ENCODE peak calls at places on chromosomes 12 and 14, in four cellular contexts. S is thoracic aorta, F is fibroblast of villous mesenchyme, X is colonic mucosa. N is an unnamed sample.

GRCh38 chr12:117367006-117367638 is 5.7 kb upstream of the NOS1 start:
- DNase-seq in S (no peak), F (peak; percentile 61), X (peak; percentile 74), N (peak; percentile 76)

GRCh38 chr14:105066285-105067071 is 1.2 kb upstream of the GPR132 start:
- DNase-seq in S (no peak), F (no peak), X (no peak), N (no peak)

GRCh38 chr12:113184098-113184899 is 979 bp downstream of the DDX54 start:
- DNase-seq in S (peak; percentile 40), F (no peak), X (no peak), N (no peak)

GRCh38 chr14:106691601-106692291 is 1165.4 kb downstream of the TMEM121 start:
- DNase-seq in S (no peak), F (no peak), X (peak; percentile 30), N (no peak)

GRCh38 chr12:109358154-109358869 is 10.6 kb downstream of the MYO1H start:
- DNase-seq in S (no peak), F (peak; percentile 46), X (no peak), N (peak; percentile 59)

GRCh38 chr14:47044841-47045240 is 393.3 kb upstream of the RPL10L start:
- DNase-seq in S (no peak), F (no peak), X (no peak), N (no peak)

GRCh38 chr14:81679226-81679625 is 145.6 kb upstream of the SEL1L start:
- DNase-seq in S (no peak), F (no peak), X (no peak), N (no peak)

GRCh38 chr14:76022991-76023390 is 37.4 kb downstream of the IFT43 start:
- DNase-seq in S (no peak), F (no peak), X (no peak), N (no peak)

GRCh38 chr14:103073876-103074698 is 9.9 kb upstream of the LBHD2 start:
- DNase-seq in S (no peak), F (peak; percentile 26), X (no peak), N (no peak)

GRCh38 chr12:79174656-79175055 is 310.1 kb downstream of the SYT1 start:
- DNase-seq in S (no peak), F (peak; percentile 51), X (no peak), N (peak; percentile 87)

GRCh38 chr12:95881331-95881955 is 22.7 kb downstream of the SNRPF start:
- DNase-seq in S (no peak), F (peak; percentile 40), X (no peak), N (peak; percentile 21)

GRCh38 chr12:12185424-12185823 is 81.4 kb downstream of the LRP6 start:
- DNase-seq in S (no peak), F (peak; percentile 29), X (no peak), N (no peak)

GRCh38 chr12:104796475-104796862 is 161.6 kb downstream of the SLC41A2 start:
- DNase-seq in S (no peak), F (no peak), X (no peak), N (no peak)

GRCh38 chr14:91899213-91899612 is 31.9 kb upstream of the TC2N start:
- DNase-seq in S (no peak), F (no peak), X (peak; percentile 52), N (no peak)

GRCh38 chr14:84826349-84826748 is 703.6 kb upstream of the FLRT2 start:
- DNase-seq in S (no peak), F (no peak), X (no peak), N (no peak)

GRCh38 chr12:47156167-47156736 is 76.5 kb upstream of the AMIGO2 start:
- DNase-seq in S (no peak), F (peak; percentile 45), X (no peak), N (peak; percentile 94)

GRCh38 chr14:74855021-74855420 is 20.9 kb downstream of the PROX2 start:
- DNase-seq in S (no peak), F (peak; percentile 12), X (no peak), N (no peak)

GRCh38 chr12:48165089-48166031 is 8.0 kb upstream of the ASB8 start:
- DNase-seq in S (no peak), F (peak; percentile 72), X (peak; percentile 58), N (peak; percentile 82)

GRCh38 chr14:60087664-60088063 is 4.1 kb upstream of the PCNX4 start:
- DNase-seq in S (no peak), F (no peak), X (no peak), N (no peak)

GRCh38 chr12:43832506-43833168 is 3.2 kb upstream of the TMEM117 start:
- DNase-seq in S (no peak), F (no peak), X (no peak), N (no peak)

GRCh38 chr14:50797250-50798047 is 33.5 kb downstream of the NIN start:
- DNase-seq in S (no peak), F (no peak), X (no peak), N (no peak)

GRCh38 chr12:40171501-40171900 is 53.3 kb upstream of the LRRK2 start:
- DNase-seq in S (no peak), F (no peak), X (no peak), N (peak; percentile 19)

GRCh38 chr12:56632701-56633464 is 2.8 kb upstream of the BAZ2A start:
- DNase-seq in S (no peak), F (no peak), X (no peak), N (no peak)

GRCh38 chr12:79423560-79423959 is 267.2 kb downstream of the PAWR start:
- DNase-seq in S (no peak), F (no peak), X (no peak), N (no peak)

GRCh38 chr12:96424601-96425000 is 24.4 kb upstream of the CDK17 start:
- DNase-seq in S (no peak), F (no peak), X (no peak), N (no peak)

GRCh38 chr12:39103552-39104165 is 198.3 kb upstream of the CPNE8 start:
- DNase-seq in S (no peak), F (peak; percentile 66), X (peak; percentile 30), N (peak; percentile 77)

GRCh38 chr12:16618256-16618655 is 12.3 kb upstream of the LMO3 start:
- DNase-seq in S (no peak), F (no peak), X (no peak), N (no peak)

GRCh38 chr14:63761356-63762117 is 33.7 kb upstream of the SGPP1 start:
- DNase-seq in S (no peak), F (no peak), X (no peak), N (no peak)

GRCh38 chr14:96264200-96264553 is 8.2 kb downstream of the BDKRB1 start:
- DNase-seq in S (no peak), F (no peak), X (no peak), N (no peak)

GRCh38 chr14:96260341-96260821 is 4.4 kb downstream of the BDKRB1 start:
- DNase-seq in S (no peak), F (peak; percentile 96), X (no peak), N (peak; percentile 90)

GRCh38 chr14:96263347-96264199 is 7.6 kb downstream of the BDKRB1 start:
- DNase-seq in S (no peak), F (peak; percentile 78), X (peak; percentile 67), N (no peak)

GRCh38 chr14:96261053-96261452 is 5.0 kb downstream of the BDKRB1 start:
- DNase-seq in S (no peak), F (peak; percentile 41), X (no peak), N (no peak)

GRCh38 chr14:96261772-96262485 is 5.9 kb downstream of the BDKRB1 start:
- DNase-seq in S (no peak), F (no peak), X (no peak), N (no peak)
- TF ChIP-seq CTCF in S (no peak), F (peak; percentile 40), X (no peak), N (no peak)

GRCh38 chr12:93104535-93104934 is 175.4 kb upstream of the EEA1 start:
- DNase-seq in S (no peak), F (no peak), X (no peak), N (no peak)
- H3K4me3 ChIP-seq in S (no peak overlapping the region), F (no peak overlapping the region), X (no peak overlapping the region), N (no peak overlapping the region)

DNA sequence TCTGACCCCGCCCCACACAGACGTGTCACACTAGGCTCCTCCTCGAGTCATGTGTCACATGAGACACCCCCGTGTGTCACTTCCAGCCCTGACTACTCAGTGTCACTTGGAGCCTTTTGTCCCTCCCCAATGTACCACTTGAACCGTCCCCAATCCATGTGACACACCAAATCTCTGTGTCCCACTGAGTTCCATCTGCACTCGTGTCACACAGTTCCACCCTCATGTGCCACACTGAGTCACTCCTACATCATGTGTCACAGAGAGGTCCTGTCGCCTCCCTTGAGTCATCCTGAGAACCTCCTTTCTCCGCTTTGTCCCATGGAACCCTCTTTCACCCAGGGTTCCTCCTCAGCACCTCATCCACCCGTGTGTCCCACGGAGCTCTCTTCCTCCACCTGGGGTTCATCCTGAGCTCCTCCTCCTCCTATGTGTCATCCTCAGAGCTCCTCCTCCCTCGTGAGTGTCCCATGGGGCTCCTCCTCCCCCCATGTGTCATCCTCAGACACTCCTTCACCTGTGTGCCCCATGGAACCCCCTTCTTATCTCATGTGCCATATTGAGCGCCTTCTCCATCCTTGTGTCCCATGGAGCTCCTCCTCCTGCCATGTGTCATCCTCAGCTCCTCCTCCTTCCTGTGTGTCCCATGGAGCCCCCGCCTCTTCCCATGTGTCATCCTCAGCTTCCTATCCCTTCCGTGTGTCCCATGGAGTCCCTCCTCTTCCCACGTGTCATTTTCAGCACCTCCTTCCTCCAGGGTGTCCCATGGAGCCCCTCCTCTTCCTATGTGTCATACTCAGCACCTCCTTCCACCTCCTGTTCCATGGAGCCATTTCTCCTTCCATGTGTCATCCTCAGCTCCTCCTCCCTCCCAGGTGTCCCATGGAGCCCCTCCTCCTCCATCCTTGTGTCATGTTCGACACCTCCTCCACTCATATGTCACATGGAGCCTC is 32.0 kb downstream of the RTL1 start:
- DNase-seq in S (no peak), F (no peak), X (no peak), N (peak; percentile 23)
- TF ChIP-seq CTCF in S (no peak), F (no peak), X (no peak), N (no peak)

GRCh38 chr12:1576410-1577240 is 17.8 kb downstream of the FBXL14 start:
- DNase-seq in S (no peak), F (peak; percentile 99), X (peak; percentile 47), N (peak; percentile 81)
- H3K4me3 ChIP-seq in S (peak overlapping the region; percentile 62), F (peak overlapping the region; percentile 44), X (peak overlapping the region; percentile 12), N (peak overlapping the region; percentile 28)

N was measured in fibroblast of pulmonary artery.